ENCODE peak calls at places on chromosomes 6 and 20, in seven cellular contexts. T is gastrocnemius medialis, W is MM.1S, E is A549, Q is left ventricle myocardium inferior, S is H9, D is pancreas. K is an unnamed sample. For H3K4me1, the result is how much of the 10 kb centered on the place peaks cover.

GRCh38 chr20:10075606-10076005 is 40.8 kb downstream of the ANKEF1 start:
- DNase-seq in D (no peak), W (no peak), E (no peak), Q (no peak), S (no peak), T (no peak), K (no peak)

GRCh38 chr6:158145940-158146339 is 22.1 kb downstream of the SERAC1 start:
- DNase-seq in W (no peak), E (no peak), S (no peak), D (no peak), Q (no peak), T (no peak), K (no peak)

GRCh38 chr20:44251284-44251683 is 4.2 kb downstream of the GDAP1L1 start:
- DNase-seq in Q (no peak), D (no peak), E (no peak), W (no peak), T (no peak), S (no peak), K (no peak)

GRCh38 chr20:36645998-36646397 is at the start of gene SLA2:
- DNase-seq in W (no peak), Q (no peak), E (no peak), D (no peak), T (no peak), S (no peak), K (no peak)

GRCh38 chr20:50333856-50334255 is 143.2 kb downstream of the CEBPB start:
- DNase-seq in T (no peak), D (no peak), W (no peak), E (no peak), S (no peak), Q (no peak), K (peak)

GRCh38 chr6:28863607-28864320 is 60.0 kb downstream of the TRIM27 start:
- DNase-seq in E (peak), T (peak), S (peak), D (peak), W (peak), Q (peak), K (peak)

GRCh38 chr20:709421-709820 is 33.8 kb upstream of the SCRT2 start:
- DNase-seq in D (no peak), W (no peak), S (peak), T (no peak), E (no peak), Q (peak), K (peak)

GRCh38 chr6:115271434-115271833 is 789.3 kb downstream of the FRK start:
- DNase-seq in D (no peak), E (no peak), S (peak), T (no peak), Q (no peak), W (no peak), K (no peak)

GRCh38 chr20:32484221-32485125 is 100.7 kb downstream of the NOL4L start:
- DNase-seq in W (no peak), Q (peak), T (no peak), D (peak), S (peak), E (peak), K (no peak)

GRCh38 chr20:43666376-43667328 is at the start of gene MYBL2:
- DNase-seq in S (peak), Q (peak), T (no peak), E (peak), W (peak), D (peak), K (no peak)

GRCh38 chr20:46021361-46022359 is 7.4 kb upstream of the SLC12A5 start:
- DNase-seq in S (peak), T (no peak), Q (no peak), D (peak), E (peak), W (peak), K (no peak)

GRCh38 chr20:11992426-11992825 is 74.7 kb downstream of the BTBD3 start:
- DNase-seq in E (no peak), D (no peak), Q (no peak), S (no peak), W (no peak), T (no peak), K (no peak)

GRCh38 chr20:17735206-17735804 is 35.5 kb downstream of the BANF2 start:
- DNase-seq in T (no peak), S (no peak), W (no peak), Q (no peak), D (no peak), E (no peak), K (no peak)

GRCh38 chr6:19424853-19425252 is 412.3 kb upstream of the ID4 start:
- DNase-seq in S (no peak), T (no peak), W (no peak), D (no peak), Q (no peak), E (no peak), K (no peak)

GRCh38 chr20:57918546-57918945 is 208.7 kb upstream of the PMEPA1 start:
- DNase-seq in Q (no peak), S (no peak), D (no peak), W (no peak), T (no peak), E (no peak), K (no peak)

GRCh38 chr20:61753196-61753942 is 312.3 kb downstream of the TAF4 start:
- DNase-seq in S (no peak), D (no peak), E (no peak), W (peak), T (no peak), Q (no peak), K (no peak)

GRCh38 chr6:138800377-138801150 is 4.7 kb downstream of the ECT2L start:
- DNase-seq in D (no peak), T (no peak), E (no peak), Q (no peak), S (peak), W (no peak), K (no peak)

GRCh38 chr20:31894980-31895675 is 24.7 kb downstream of the TTLL9 start:
- DNase-seq in E (peak), T (peak), W (peak), D (no peak), Q (peak), S (peak), K (peak)

GRCh38 chr6:2871922-2872321 is 30.3 kb upstream of the SERPINB1 start:
- DNase-seq in S (no peak), W (no peak), E (no peak), Q (no peak), T (no peak), D (no peak), K (no peak)

GRCh38 chr6:2868637-2869379 is 27.1 kb upstream of the SERPINB1 start:
- DNase-seq in W (no peak), E (no peak), Q (no peak), D (no peak), T (no peak), S (no peak), K (no peak)

GRCh38 chr6:2872417-2873358 is 30.4 kb downstream of the SERPINB9 start:
- DNase-seq in D (no peak), W (no peak), S (no peak), Q (no peak), E (no peak), T (no peak), K (no peak)

GRCh38 chr6:2870046-2870636 is 28.5 kb upstream of the SERPINB1 start:
- DNase-seq in T (no peak), W (no peak), S (peak), E (no peak), Q (no peak), D (no peak), K (no peak)

DNA sequence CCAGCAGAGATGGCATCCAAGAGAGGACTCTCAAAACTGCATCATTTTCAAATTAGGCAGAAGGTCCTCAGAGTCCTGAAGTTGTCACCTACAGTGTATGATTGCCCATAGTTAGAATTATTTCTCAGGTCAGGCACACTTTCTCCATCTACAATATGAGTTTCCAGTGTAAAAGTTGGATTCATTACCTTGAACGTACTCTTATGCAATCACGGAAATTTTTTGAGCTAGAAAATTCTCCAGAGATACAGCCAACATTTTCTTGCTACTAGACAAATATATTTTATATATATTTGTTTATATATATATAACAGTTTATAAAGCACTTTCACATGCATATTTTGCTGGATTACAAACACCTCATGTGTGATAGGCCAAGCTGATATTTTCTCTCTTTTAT is 29.4 kb upstream of the SERPINB1 start:
- DNase-seq in W (no peak), E (no peak), Q (no peak), D (no peak), S (no peak), T (no peak), K (no peak)
- H3K4me1 ChIP-seq in W (under half), E (under half), Q (under half), D (under half), S (under half), T (under half), K (under half)

DNA sequence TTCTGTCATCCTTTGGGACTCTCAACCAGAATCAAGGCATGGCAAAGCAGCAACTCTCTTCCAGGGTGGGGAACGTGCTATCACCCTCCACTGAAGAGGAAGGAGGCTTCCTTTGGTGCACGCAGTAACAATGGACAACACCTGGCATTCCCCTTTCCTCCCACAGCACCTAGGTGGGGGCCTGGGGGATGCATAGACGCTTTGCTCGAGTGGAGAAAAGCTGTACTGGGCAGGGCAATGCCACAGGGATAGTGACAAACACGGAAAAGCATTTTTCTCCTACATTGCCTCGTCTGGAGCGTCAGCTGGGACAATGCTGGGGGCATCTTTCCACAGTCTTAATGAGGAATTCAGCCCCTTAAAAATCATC is 82.9 kb downstream of the GMPR start:
- DNase-seq in Q (no peak), E (no peak), D (no peak), W (no peak), T (no peak), S (no peak), K (no peak)
- H3K4me1 ChIP-seq in Q (half or more), E (under half), D (under half), W (under half), T (half or more), S (under half), K (under half)

DNA sequence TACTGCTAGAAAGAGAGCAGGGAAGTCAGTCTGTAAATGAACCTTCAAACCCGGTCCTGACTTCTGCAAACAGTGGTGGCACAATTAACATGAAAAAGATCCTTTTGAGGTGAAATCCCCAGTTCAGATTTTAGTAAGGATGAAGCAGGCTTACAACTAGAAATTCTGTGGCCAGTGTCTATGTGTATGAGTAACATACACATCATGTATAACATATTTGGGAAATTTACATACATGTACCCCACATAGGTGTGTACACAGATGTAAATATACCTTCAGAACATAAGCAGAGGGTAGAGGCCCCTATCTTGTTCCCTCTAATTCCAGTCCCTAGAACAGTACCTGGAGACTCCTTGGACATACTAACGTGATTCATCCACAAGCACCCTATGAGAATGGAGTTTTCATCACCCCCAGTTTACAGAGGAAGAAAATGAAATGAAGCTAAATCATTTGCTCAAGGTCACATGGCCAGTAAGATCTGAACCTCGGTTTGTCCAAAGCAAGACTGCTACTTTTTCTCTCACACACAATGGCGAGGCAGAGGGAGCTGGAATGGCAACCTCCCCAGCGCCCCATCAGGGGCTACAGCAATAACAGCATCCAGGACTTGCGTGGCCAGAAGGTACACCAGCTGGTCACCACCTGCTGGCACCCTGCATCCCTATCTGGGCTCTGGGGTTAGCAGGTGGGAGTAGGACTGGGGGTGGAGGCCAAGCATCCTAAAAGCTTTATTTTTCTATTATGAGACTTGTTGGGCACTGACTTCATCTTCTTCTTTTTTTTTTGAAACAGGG is 41.6 kb downstream of the TTI1 start:
- DNase-seq in S (no peak), D (no peak), E (no peak), W (no peak), T (no peak), Q (no peak), K (no peak)
- H3K4me1 ChIP-seq in S (under half), D (under half), E (half or more), W (under half), T (half or more), Q (half or more), K (under half)

GRCh38 chr6:156953125-156953477 is 175.9 kb downstream of the ARID1B start:
- DNase-seq in D (no peak), S (no peak), T (no peak), Q (no peak), E (no peak), W (no peak), K (no peak)
- H3K4me1 ChIP-seq in D (under half), S (under half), T (half or more), Q (half or more), E (half or more), W (under half), K (under half)

GRCh38 chr6:108946695-108947094 is 98.5 kb downstream of the ARMC2 start:
- DNase-seq in S (no peak), W (no peak), E (no peak), T (no peak), Q (no peak), D (no peak), K (no peak)
- H3K4me1 ChIP-seq in S (under half), W (under half), E (under half), T (half or more), Q (half or more), D (under half), K (under half)

DNA sequence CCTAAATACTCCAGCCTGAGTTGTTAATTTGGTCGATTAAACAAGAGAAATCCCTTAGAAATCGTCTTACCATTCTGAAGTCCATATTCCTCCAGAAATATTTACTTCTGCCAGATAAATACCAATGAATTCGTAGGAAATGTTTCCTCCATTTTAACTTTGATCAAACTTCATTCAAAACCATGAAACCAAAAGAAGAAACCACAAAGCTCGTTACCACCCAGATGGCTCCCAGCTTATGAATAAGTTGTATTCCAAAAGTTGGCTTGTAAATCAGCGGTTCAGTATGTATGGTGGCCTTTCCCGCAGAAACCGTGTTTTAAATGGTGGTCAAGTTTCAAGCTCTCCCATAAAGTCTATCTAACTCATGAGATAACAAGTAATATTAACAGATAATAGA is 73.6 kb upstream of the RIPOR2 start:
- DNase-seq in D (no peak), S (no peak), W (no peak), Q (no peak), T (no peak), E (no peak), K (no peak)
- H3K4me1 ChIP-seq in D (under half), S (under half), W (under half), Q (under half), T (under half), E (under half), K (under half)